ENCODE peak calls at places on chromosomes 12 and 14, in five cellular contexts. D is fibroblast of pulmonary artery; A is stromal cell of bone marrow; Z is NT2/D1; R is stimulated activated CD4-positive, alpha-beta T cell treated with anti-CD3 and anti-CD28 coated beads, Interleukin-2, amount 100 ng/mL, for 48 hours. E is an unnamed sample.

GRCh38 chr12:42129595-42130204 is 15.0 kb downstream of the GXYLT1 start:
- DNase-seq in D (peak), A (peak), Z (peak), R (no peak), E (no peak)

GRCh38 chr12:92927055-92927435 is 2.0 kb downstream of the EEA1 start:
- DNase-seq in D (peak), A (peak), Z (no peak), R (peak), E (no peak)

GRCh38 chr12:5264006-5264405 is 167.9 kb upstream of the NTF3 start:
- DNase-seq in D (no peak), A (no peak), Z (no peak), R (no peak), E (no peak)

GRCh38 chr12:76720068-76720467 is 43.8 kb upstream of the ZDHHC17 start:
- DNase-seq in D (peak), A (no peak), Z (no peak), R (no peak), E (no peak)

GRCh38 chr12:127657036-127657435 is 609.9 kb upstream of the TMEM132C start:
- DNase-seq in D (no peak), A (no peak), Z (no peak), R (no peak), E (no peak)

GRCh38 chr12:47413806-47414205 is 292.0 kb downstream of the RPAP3 start:
- DNase-seq in D (peak), A (no peak), Z (no peak), R (no peak), E (no peak)

GRCh38 chr12:123602651-123603195 is 824 bp downstream of the DDX55 start:
- DNase-seq in D (peak), A (no peak), Z (no peak), R (no peak), E (no peak)

GRCh38 chr12:116406529-116406928 is 129.0 kb upstream of the MED13L start:
- DNase-seq in D (peak), A (peak), Z (no peak), R (no peak), E (no peak)

GRCh38 chr14:68896132-68896531 is 83.0 kb downstream of the ACTN1 start:
- DNase-seq in D (no peak), A (no peak), Z (no peak), R (no peak), E (no peak)

GRCh38 chr12:80352476-80352875 is 91.6 kb upstream of the PTPRQ start:
- DNase-seq in D (no peak), A (no peak), Z (no peak), R (no peak), E (no peak)

GRCh38 chr12:117907108-117907689 is 61.6 kb downstream of the KSR2 start:
- DNase-seq in D (no peak), A (no peak), Z (no peak), R (no peak), E (no peak)

GRCh38 chr14:72476657-72477499 is 417.0 kb downstream of the DPF3 start:
- DNase-seq in D (peak), A (peak), Z (peak), R (peak), E (no peak)

GRCh38 chr12:145369-145960 is 68.5 kb downstream of the SLC6A12 start:
- DNase-seq in D (no peak), A (no peak), Z (no peak), R (no peak), E (no peak)

GRCh38 chr14:72402429-72402772 is 470.2 kb downstream of the RGS6 start:
- DNase-seq in D (no peak), A (no peak), Z (no peak), R (no peak), E (no peak)

GRCh38 chr14:99132821-99133562 is 139.0 kb downstream of the BCL11B start:
- DNase-seq in D (no peak), A (no peak), Z (no peak), R (no peak), E (no peak)

GRCh38 chr12:68310370-68310769 is 21.8 kb downstream of the MDM1 start:
- DNase-seq in D (peak), A (peak), Z (no peak), R (no peak), E (no peak)

GRCh38 chr12:52884526-52885293 is 20.2 kb downstream of the KRT8 start:
- DNase-seq in D (peak), A (no peak), Z (no peak), R (peak), E (no peak)

GRCh38 chr12:110622582-110622981 is 8.7 kb downstream of the TCTN1 start:
- DNase-seq in D (no peak), A (no peak), Z (no peak), R (no peak), E (no peak)

GRCh38 chr12:89695830-89696229 is 12.8 kb downstream of the ATP2B1 start:
- DNase-seq in D (no peak), A (no peak), Z (no peak), R (no peak), E (no peak)

GRCh38 chr12:46371718-46372130 is 849 bp downstream of the SLC38A2 start:
- DNase-seq in D (peak), A (no peak), Z (no peak), R (peak), E (no peak)

GRCh38 chr12:49098035-49098451 is 3.4 kb upstream of the DHH start:
- DNase-seq in D (peak), A (no peak), Z (peak), R (peak), E (no peak)

GRCh38 chr14:100392266-100392850 is 69.2 kb downstream of the SLC25A47 start:
- DNase-seq in D (peak), A (no peak), Z (no peak), R (no peak), E (no peak)

GRCh38 chr14:81396108-81396507 is 4.0 kb downstream of the STON2 start:
- DNase-seq in D (no peak), A (peak), Z (no peak), R (no peak), E (no peak)

GRCh38 chr14:50344116-50344775 is 32.1 kb downstream of the DMAC2L start:
- DNase-seq in D (no peak), A (no peak), Z (no peak), R (peak), E (no peak)

GRCh38 chr12:50520808-50521207 is 16.0 kb downstream of the DIP2B start:
- DNase-seq in D (no peak), A (no peak), Z (no peak), R (no peak), E (no peak)

GRCh38 chr14:104109121-104109541 is 23.6 kb downstream of the ASPG start:
- DNase-seq in D (no peak), A (no peak), Z (no peak), R (no peak), E (no peak)

GRCh38 chr12:25994252-25994651 is 35.8 kb downstream of the RASSF8 start:
- DNase-seq in D (peak), A (peak), Z (no peak), R (no peak), E (no peak)

GRCh38 chr14:24184104-24184970 is 4.3 kb downstream of the IPO4 start:
- DNase-seq in D (no peak), A (no peak), Z (no peak), R (no peak), E (no peak)

E was measured in iPS DF 6.9.